ENCODE peak calls at places on chromosomes 7 and 10, in seven cellular contexts. E is adrenal gland, R is cardiac fibroblast, L is fibroblast of mammary gland, X is astrocyte of the spinal cord, S is spleen, M is AG09309. Z is an unnamed sample.

GRCh38 chr10:4953405-4953804 is 9.8 kb upstream of the AKR1C1 start:
- DNase-seq in E (no peak), R (no peak), L (no peak), X (no peak), S (no peak), M (no peak), Z (no peak)

GRCh38 chr7:132240262-132240661 is 336.0 kb downstream of the PLXNA4 start:
- DNase-seq in E (no peak), R (no peak), L (no peak), X (no peak), S (no peak), M (no peak), Z (no peak)

GRCh38 chr7:1054438-1055083 is 10.2 kb downstream of the GPR146 start:
- DNase-seq in E (no peak), R (no peak), L (no peak), X (no peak), S (peak; percentile 77), M (no peak), Z (no peak)

GRCh38 chr7:131040467-131040932 is 287.2 kb upstream of the MKLN1 start:
- DNase-seq in E (no peak), R (peak; percentile 86), L (peak; percentile 82), X (peak; percentile 72), S (no peak), M (no peak), Z (peak; percentile 79)

GRCh38 chr10:37948210-37948609 is 28.2 kb downstream of the ZNF25 start:
- DNase-seq in E (no peak), R (no peak), L (no peak), X (no peak), S (no peak), M (no peak), Z (no peak)

GRCh38 chr10:63696205-63696604 is 175.0 kb downstream of the REEP3 start:
- DNase-seq in E (no peak), R (no peak), L (no peak), X (no peak), S (no peak), M (no peak), Z (no peak)

GRCh38 chr10:110858297-110858934 is 13.3 kb upstream of the PDCD4 start:
- DNase-seq in E (no peak), R (no peak), L (no peak), X (no peak), S (no peak), M (no peak), Z (peak; percentile 80)

GRCh38 chr10:121662945-121663917 is 65.0 kb upstream of the FGFR2 start:
- DNase-seq in E (no peak), R (no peak), L (no peak), X (no peak), S (no peak), M (no peak), Z (no peak)

GRCh38 chr10:52216852-52217251 is 97.2 kb upstream of the DKK1 start:
- DNase-seq in E (no peak), R (peak; percentile 87), L (peak; percentile 71), X (peak; percentile 86), S (no peak), M (peak; percentile 88), Z (peak; percentile 95)

GRCh38 chr7:32167256-32167655 is 97.0 kb upstream of the PDE1C start:
- DNase-seq in E (no peak), R (no peak), L (no peak), X (no peak), S (no peak), M (no peak), Z (no peak)

GRCh38 chr7:87170828-87171227 is 18.6 kb downstream of the DMTF1 start:
- DNase-seq in E (no peak), R (no peak), L (no peak), X (no peak), S (no peak), M (no peak), Z (no peak)

GRCh38 chr7:98998821-98999725 is 120.7 kb downstream of the TRRAP start:
- DNase-seq in E (no peak), R (no peak), L (peak; percentile 22), X (no peak), S (no peak), M (no peak), Z (no peak)

GRCh38 chr7:610531-611280 is 91.1 kb upstream of the PDGFA start:
- DNase-seq in E (no peak), R (peak; percentile 71), L (peak; percentile 19), X (peak; percentile 75), S (peak; percentile 62), M (no peak), Z (peak; percentile 74)

GRCh38 chr10:119663866-119664698 is 12.9 kb downstream of the BAG3 start:
- DNase-seq in E (no peak), R (no peak), L (no peak), X (no peak), S (no peak), M (no peak), Z (peak; percentile 76)

GRCh38 chr10:78203915-78204818 is 170.5 kb downstream of the RPS24 start:
- DNase-seq in E (no peak), R (peak; percentile 73), L (no peak), X (peak; percentile 5), S (no peak), M (no peak), Z (no peak)

GRCh38 chr7:132028144-132028920 is 471.9 kb upstream of the PODXL start:
- DNase-seq in E (no peak), R (no peak), L (no peak), X (no peak), S (no peak), M (no peak), Z (no peak)

GRCh38 chr7:132311747-132312146 is 264.5 kb downstream of the PLXNA4 start:
- DNase-seq in E (no peak), R (no peak), L (no peak), X (no peak), S (no peak), M (no peak), Z (no peak)

GRCh38 chr7:18235819-18236218 is 208.2 kb upstream of the PRPS1L1 start:
- DNase-seq in E (no peak), R (no peak), L (no peak), X (no peak), S (no peak), M (no peak), Z (no peak)

GRCh38 chr7:18239212-18239611 is 211.6 kb upstream of the PRPS1L1 start:
- DNase-seq in E (no peak), R (no peak), L (no peak), X (no peak), S (no peak), M (no peak), Z (no peak)

DNA sequence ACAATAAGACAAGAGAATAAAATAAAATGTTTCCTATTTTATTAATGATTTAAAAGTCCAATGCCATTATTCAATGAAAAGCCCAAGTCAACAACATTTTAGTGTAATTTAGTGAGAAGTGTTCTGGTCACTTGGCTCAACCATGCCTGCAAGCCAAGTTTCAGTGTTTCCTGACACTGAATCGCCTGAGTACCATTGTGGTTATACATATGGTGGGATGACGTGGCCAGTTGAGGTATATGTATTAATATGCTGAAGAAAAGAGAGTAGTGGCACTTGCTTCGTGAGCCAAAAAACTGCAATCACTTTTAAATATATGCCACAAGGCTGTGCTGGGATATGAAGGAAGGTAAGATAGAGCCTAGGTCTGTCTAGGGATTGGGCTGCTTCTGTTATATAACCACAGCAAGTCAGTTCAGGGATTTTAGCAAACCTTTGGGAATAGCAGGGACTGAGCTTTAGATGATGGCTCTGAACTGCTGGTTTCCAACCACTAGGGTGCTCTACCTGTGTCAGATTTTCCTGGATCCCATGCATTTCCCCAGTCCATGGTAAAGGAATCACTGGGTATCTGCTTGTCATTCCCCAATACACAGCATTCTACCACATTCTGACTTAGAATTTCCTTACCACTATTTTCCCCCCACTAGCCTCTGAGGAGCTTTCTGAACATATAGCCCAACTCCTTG is 214.0 kb upstream of the PRPS1L1 start:
- DNase-seq in E (no peak), R (no peak), L (no peak), X (no peak), S (no peak), M (no peak), Z (no peak)
- TF ChIP-seq CTCF in E (no peak), R (no peak), L (no peak), X (no peak), S (no peak), M (no peak), Z (no peak)

DNA sequence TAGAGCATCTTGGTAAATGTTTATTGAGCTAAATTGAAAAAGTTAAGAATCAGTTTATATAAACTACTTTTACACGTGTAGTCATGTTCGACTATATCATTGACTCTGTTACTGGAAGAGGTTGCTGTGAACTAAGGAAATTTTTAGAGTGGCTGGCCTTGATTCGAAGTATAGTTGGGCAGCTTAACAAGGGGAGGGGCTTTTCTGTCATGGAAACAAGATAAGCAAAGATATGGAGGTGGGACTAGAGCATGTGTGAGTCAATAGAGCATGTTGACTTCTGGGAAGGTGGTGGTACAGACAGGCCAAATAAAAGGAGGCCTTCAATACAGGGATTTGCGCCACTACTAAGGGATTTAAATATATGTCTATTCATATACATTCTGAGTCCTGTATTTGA is 7.6 kb downstream of the ATP5F1C start:
- DNase-seq in E (peak; percentile 81), R (peak; percentile 85), L (peak; percentile 15), X (peak; percentile 26), S (no peak), M (no peak), Z (peak; percentile 67)
- H3K4me3 ChIP-seq in E (no peak overlapping the region), R (no peak overlapping the region), L (no peak overlapping the region), X (no peak overlapping the region), S (no peak overlapping the region), M (no peak overlapping the region), Z (no peak overlapping the region)

DNA sequence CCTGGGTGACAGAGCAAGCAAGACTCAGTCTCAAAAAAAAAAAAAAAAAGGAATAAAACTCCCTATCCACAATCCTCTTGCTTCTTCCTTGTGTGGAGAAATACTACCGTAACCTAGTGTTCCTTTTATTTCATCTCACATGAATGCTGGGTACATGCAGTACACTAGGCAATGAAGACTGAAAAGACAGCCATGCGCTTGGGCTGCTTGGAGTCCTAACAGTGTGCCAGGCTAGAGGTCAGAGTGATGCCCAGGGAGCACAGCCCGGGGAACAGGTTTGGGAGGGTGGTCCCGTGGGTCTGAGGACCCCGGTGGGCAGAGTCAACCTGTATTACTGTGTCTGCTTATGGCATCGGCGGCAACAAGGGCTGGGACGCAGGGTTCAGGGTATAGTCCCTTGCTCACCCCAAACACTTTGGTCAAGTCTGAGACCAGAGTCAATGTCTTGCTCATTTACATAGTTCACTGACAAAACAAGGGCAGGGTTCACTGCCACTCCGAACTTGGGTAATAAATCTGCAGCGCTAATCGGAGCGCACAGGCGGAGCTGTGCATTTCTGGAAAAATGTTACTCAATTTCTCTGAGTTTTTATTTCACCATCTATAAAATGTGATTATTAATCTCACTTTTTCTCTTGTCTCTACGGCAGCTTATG is 118.0 kb downstream of the CLEC2L start:
- DNase-seq in E (no peak), R (no peak), L (no peak), X (no peak), S (no peak), M (no peak), Z (no peak)
- TF ChIP-seq CTCF in E (no peak), R (no peak), L (no peak), X (no peak), S (no peak), M (no peak), Z (no peak)

DNA sequence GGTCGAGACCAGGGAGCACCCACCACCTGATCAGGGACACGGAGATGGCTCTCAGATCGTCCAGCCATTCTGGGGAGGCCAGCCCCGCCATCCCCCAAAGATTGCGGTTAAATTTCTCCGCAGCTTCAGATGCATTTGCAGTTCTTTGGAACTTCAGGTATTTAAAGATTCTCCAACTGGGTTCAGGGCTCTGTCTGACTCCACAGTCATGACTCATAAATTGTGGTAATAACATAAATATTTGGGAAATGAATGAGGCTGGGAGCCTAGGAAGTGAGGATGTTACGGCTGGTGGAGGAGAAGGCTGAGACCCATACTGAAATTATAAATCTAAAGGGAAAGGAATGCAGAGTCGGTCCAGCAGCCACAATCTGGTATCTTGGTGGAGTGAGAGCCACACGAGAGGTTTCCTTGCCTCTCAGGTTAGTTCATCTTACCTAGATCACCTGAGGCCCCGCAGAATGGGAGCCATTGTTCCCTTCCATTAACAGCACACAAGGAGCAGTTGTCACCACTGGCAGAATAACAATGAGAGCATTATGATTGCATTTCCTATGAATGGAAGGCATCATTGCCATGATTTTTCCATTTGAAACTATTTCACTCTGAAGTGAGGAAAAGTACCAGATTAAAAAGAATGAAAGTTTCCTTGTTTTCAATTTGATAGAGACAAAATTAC is 26.7 kb upstream of the DNAJB6 start:
- DNase-seq in E (no peak), R (peak; percentile 80), L (peak; percentile 93), X (peak; percentile 95), S (no peak), M (peak; percentile 82), Z (peak; percentile 92)
- H3K4me3 ChIP-seq in E (no peak overlapping the region), R (no peak overlapping the region), L (no peak overlapping the region), X (no peak overlapping the region), S (no peak overlapping the region), M (no peak overlapping the region), Z (no peak overlapping the region)

Z was measured in fibroblast of villous mesenchyme.